ENCODE peak calls at places on chromosome 14, in four cellular contexts. Q, Z, M and R are unnamed samples. For H3K36me3 and H3K4me1, the result is how much of the 10 kb centered on the place peaks cover.

GRCh38 chr14:101992708-101993107 is 28.3 kb downstream of the DYNC1H1 start:
- DNase-seq in Q (no peak), Z (no peak), M (no peak), R (no peak)

GRCh38 chr14:53766106-53766505 is 190.5 kb downstream of the BMP4 start:
- DNase-seq in Q (peak), Z (no peak), M (no peak), R (no peak)

GRCh38 chr14:101098641-101099040 is 195.1 kb upstream of the RTL1 start:
- DNase-seq in Q (no peak), Z (no peak), M (no peak), R (peak)

GRCh38 chr14:54177861-54178591 is 218.8 kb upstream of the CDKN3 start:
- DNase-seq in Q (no peak), Z (no peak), M (no peak), R (peak)

GRCh38 chr14:36580856-36581831 is 1.3 kb downstream of the NKX2-8 start:
- DNase-seq in Q (no peak), Z (no peak), M (peak), R (peak)

GRCh38 chr14:31858868-31859267 is 218.2 kb upstream of the ARHGAP5 start:
- DNase-seq in Q (peak), Z (no peak), M (no peak), R (no peak)

GRCh38 chr14:36134026-36134425 is 42.5 kb downstream of the PTCSC3 start:
- DNase-seq in Q (no peak), Z (no peak), M (no peak), R (no peak)

GRCh38 chr14:84708865-84709264 is 821.1 kb upstream of the FLRT2 start:
- DNase-seq in Q (no peak), Z (no peak), M (no peak), R (no peak)

GRCh38 chr14:93984070-93984469 is 7.7 kb upstream of the ASB2 start:
- DNase-seq in Q (no peak), Z (no peak), M (no peak), R (no peak)

GRCh38 chr14:78967111-78967809 is 797.1 kb downstream of the NRXN3 start:
- DNase-seq in Q (no peak), Z (no peak), M (no peak), R (peak)

GRCh38 chr14:26598672-26599131 is 869 bp upstream of the NOVA1 start:
- DNase-seq in Q (no peak), Z (no peak), M (no peak), R (no peak)

GRCh38 chr14:35405304-35405996 is 901 bp upstream of the NFKBIA start:
- DNase-seq in Q (peak), Z (no peak), M (no peak), R (no peak)

GRCh38 chr14:22774011-22774706 is 7.7 kb downstream of the OXA1L start:
- DNase-seq in Q (no peak), Z (no peak), M (no peak), R (no peak)

GRCh38 chr14:55303646-55304277 is 32.5 kb downstream of the FBXO34 start:
- DNase-seq in Q (no peak), Z (no peak), M (no peak), R (no peak)

GRCh38 chr14:67343601-67344230 is 15.9 kb downstream of the ATP6V1D start:
- DNase-seq in Q (no peak), Z (no peak), M (no peak), R (peak)

GRCh38 chr14:33805593-33805992 is 145.3 kb downstream of the EGLN3 start:
- DNase-seq in Q (no peak), Z (no peak), M (no peak), R (no peak)

GRCh38 chr14:93780811-93781210 is 7.5 kb downstream of the PRIMA1 start:
- DNase-seq in Q (no peak), Z (no peak), M (no peak), R (no peak)

GRCh38 chr14:59483360-59483759 is 848 bp downstream of the L3HYPDH start:
- DNase-seq in Q (no peak), Z (peak), M (no peak), R (no peak)

GRCh38 chr14:50121506-50121905 is 5.1 kb upstream of the VCPKMT start:
- DNase-seq in Q (no peak), Z (no peak), M (no peak), R (no peak)

GRCh38 chr14:33834101-33834955 is 116.5 kb downstream of the EGLN3 start:
- DNase-seq in Q (no peak), Z (no peak), M (no peak), R (no peak)

GRCh38 chr14:96631030-96631429 is 128.8 kb downstream of the PAPOLA start:
- DNase-seq in Q (no peak), Z (peak), M (peak), R (no peak)

GRCh38 chr14:33709286-33709685 is 241.6 kb downstream of the EGLN3 start:
- DNase-seq in Q (no peak), Z (no peak), M (no peak), R (no peak)

GRCh38 chr14:54776361-54777001 is 126.1 kb downstream of the GCH1 start:
- DNase-seq in Q (no peak), Z (no peak), M (no peak), R (no peak)

GRCh38 chr14:54329082-54329695 is 67.6 kb upstream of the CDKN3 start:
- DNase-seq in Q (peak), Z (peak), M (peak), R (peak)

GRCh38 chr14:92613008-92613658 is 99.6 kb downstream of the RIN3 start:
- DNase-seq in Q (peak), Z (peak), M (peak), R (no peak)

GRCh38 chr14:47567273-47567672 is 108.1 kb downstream of the MDGA2 start:
- DNase-seq in Q (no peak), Z (no peak), M (no peak), R (no peak)

GRCh38 chr14:92391746-92392145 is 68.8 kb downstream of the SLC24A4 start:
- DNase-seq in Q (no peak), Z (no peak), M (no peak), R (no peak)

GRCh38 chr14:82655770-82656169 is 1122.1 kb upstream of the SEL1L start:
- DNase-seq in Q (no peak), Z (no peak), M (no peak), R (no peak)

GRCh38 chr14:65100905-65101541 is 1.3 kb downstream of the MAX start:
- DNase-seq in Q (no peak), Z (no peak), M (no peak), R (peak)

GRCh38 chr14:50018236-50019210 is 97.8 kb downstream of the VCPKMT start:
- DNase-seq in Q (peak), Z (no peak), M (no peak), R (peak)

GRCh38 chr14:75884198-75884611 is 97.6 kb downstream of the TGFB3 start:
- DNase-seq in Q (no peak), Z (no peak), M (no peak), R (no peak)

GRCh38 chr14:75888933-75889332 is 92.9 kb downstream of the TGFB3 start:
- DNase-seq in Q (no peak), Z (no peak), M (no peak), R (no peak)

GRCh38 chr14:75881986-75882385 is 99.8 kb downstream of the TGFB3 start:
- DNase-seq in Q (no peak), Z (no peak), M (no peak), R (no peak)

GRCh38 chr14:75885829-75886228 is 96.0 kb downstream of the TGFB3 start:
- DNase-seq in Q (no peak), Z (no peak), M (no peak), R (no peak)

DNA sequence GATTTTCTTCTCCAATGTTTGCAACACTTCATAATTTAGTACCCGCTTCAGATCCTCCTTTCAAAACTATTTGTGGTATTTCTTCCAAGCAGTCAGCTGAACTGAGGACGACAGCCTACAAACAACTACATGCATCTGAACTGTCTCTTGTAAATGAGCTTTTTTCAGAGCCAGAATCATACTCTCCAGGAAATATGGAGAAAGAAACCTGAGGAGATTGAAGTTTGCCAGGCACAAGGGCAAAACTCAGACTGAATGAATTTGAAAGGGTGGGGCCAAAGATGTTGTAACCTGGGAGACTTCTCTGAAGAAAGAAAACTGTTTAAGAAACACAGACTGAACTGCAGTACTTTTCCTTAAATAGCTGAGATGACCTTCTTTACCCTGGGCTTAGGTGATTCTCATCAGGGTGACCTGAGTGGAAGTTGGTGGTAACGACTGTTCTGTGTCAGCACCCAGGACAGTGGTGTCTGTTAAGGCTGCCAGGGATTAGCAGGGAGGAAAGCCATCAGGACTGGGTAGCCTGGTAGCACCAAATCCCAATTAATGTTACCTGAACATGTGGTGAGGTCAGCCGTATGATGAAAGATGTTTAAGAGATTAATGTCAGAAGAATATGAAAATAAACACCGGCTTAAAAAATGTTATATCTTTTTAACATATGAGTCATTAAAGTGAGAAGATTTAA is 95.0 kb downstream of the TGFB3 start:
- DNase-seq in Q (no peak), Z (no peak), M (no peak), R (no peak)
- TF ChIP-seq JUN in Q (no peak), Z (no peak), M (no peak), R (no peak)

DNA sequence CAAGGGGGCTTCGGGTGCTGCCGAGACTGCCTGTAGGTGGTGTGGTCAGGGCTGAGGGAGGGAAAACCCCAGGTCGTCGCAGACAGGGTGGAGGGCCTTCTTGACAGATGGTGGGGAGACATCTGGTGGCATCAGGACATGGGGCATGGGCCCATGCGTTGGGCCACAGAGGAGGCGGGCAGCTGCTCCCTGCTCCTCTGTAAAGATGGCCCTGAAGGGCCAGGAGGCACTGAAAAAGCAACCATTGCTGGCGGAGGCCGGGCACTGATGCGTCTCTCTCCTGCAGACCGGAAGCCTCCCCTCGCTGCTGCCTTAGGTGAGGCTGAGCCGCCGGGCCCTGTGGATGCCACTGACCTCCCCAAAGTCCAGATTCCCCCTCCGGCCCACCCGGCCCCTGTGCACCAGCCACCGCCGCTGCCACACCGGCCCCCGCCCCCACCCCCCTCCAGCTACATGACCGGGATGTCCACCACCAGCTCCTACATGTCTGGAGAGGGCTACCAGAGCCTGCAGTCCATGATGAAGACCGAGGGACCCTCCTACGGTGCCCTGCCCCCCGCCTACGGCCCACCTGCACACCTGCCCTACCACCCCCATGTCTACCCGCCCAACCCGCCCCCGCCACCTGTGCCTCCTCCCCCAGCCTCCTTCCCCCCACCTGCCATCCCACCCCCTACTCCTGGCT is 28.8 kb downstream of the CCNK start:
- DNase-seq in Q (no peak), Z (no peak), M (no peak), R (no peak)
- H3K36me3 ChIP-seq in Q (under half), Z (half or more), M (under half), R (under half)

GRCh38 chr14:62079035-62079434 is 316.8 kb downstream of the SNAPC1 start:
- DNase-seq in Q (no peak), Z (no peak), M (no peak), R (no peak)

GRCh38 chr14:62076368-62076767 is 314.1 kb downstream of the SNAPC1 start:
- DNase-seq in Q (no peak), Z (no peak), M (no peak), R (no peak)

GRCh38 chr14:62081012-62081612 is 318.9 kb downstream of the SNAPC1 start:
- DNase-seq in Q (no peak), Z (no peak), M (no peak), R (no peak)

GRCh38 chr14:62077676-62078261 is 315.5 kb downstream of the SNAPC1 start:
- DNase-seq in Q (no peak), Z (no peak), M (no peak), R (no peak)

DNA sequence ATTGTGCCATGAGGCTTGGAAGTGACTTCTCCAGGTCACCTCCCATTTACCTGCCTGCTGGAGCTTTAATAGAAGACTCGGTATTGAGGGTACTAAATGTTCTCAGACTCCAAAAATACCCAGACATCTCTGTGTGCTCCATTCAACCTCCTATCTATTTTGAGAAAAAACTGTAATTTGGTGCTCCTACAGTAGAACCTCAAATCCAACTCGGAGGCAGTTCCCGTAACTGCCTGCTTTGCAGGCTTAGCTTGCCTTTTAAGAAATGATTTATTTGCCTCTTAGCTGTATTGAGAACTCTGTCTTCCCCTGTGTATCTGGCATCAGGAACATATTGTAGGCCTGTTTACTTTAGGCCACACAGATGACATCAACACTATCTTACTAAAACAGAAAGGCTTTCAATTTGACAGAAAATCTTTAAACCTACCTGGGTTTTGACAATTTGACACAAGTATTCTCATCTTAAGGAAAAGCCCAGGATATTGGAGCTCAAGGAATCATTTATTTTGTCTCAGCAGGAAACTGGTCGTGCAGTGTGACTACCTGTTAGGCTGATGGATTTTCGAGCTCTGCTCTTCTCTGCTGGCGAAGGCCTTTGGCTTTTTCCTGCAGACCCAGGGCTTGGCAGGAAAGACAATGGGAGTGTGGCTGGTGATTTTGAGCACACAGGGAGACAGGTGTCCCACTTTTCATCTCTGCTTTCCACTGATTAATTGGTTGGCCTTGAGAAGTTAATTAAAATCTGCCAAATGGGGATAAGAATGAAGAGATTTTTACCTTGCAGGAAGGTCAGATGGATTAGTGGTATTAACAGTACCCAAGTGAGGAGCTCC is 314.8 kb downstream of the SNAPC1 start:
- DNase-seq in Q (no peak), Z (no peak), M (no peak), R (no peak)
- H3K4me1 ChIP-seq in Q (under half), Z (under half), M (under half), R (under half)

DNA sequence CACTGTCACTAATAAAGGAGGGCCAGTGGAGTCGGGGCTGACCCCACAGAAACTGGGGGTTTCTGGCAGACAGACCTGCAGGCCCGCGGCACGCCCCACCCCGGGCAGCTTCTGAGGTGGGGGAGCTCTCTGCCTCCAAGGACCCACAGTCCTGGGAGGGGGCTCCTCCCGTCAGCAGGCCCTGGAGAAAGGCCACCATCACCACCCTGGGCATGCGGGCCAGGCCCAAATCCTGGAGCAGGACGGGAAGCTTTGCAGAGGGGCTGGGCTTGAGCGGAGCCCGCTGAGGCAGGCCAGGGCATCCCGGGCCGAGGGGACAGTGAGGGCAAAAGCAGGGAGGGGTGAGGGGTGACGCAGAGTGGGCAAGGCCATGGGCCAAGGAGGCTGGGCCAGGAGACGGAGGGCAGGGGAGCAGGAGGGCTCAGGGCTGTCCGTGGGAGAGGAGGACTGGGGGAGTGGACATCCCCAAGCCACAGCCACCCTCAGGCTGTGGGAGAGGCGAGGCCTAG is 11.1 kb upstream of the GPR132 start:
- DNase-seq in Q (no peak), Z (no peak), M (no peak), R (no peak)
- TF ChIP-seq JUN in Q (no peak), Z (no peak), M (no peak), R (no peak)

GRCh38 chr14:103737432-103738045 is 21.9 kb downstream of the ZFYVE21 start:
- DNase-seq in Q (peak), Z (no peak), M (no peak), R (no peak)

GRCh38 chr14:103738706-103739451 is 23.3 kb downstream of the ZFYVE21 start:
- DNase-seq in Q (no peak), Z (no peak), M (no peak), R (no peak)

GRCh38 chr14:103740991-103741689 is 25.5 kb downstream of the ZFYVE21 start:
- DNase-seq in Q (no peak), Z (no peak), M (no peak), R (peak)

GRCh38 chr14:103739793-103740501 is 24.3 kb downstream of the ZFYVE21 start:
- DNase-seq in Q (no peak), Z (no peak), M (no peak), R (no peak)

DNA sequence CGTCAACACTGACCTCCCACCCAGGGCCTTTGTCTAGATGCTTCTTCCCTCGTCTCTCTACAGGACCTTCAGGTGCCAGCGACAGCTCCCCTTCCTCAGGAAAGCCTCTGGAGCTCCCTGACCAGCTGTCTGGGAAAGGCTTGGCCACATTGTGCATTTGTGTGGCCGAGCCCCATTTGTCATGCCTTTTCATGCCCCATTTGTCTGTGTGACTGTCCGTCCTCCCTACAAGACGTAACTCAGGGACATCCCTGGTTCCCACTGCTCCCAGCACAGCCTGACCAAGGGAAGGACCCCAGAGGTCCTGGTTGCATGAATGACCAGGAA is 23.8 kb downstream of the ZFYVE21 start:
- DNase-seq in Q (no peak), Z (no peak), M (no peak), R (no peak)
- H3K36me3 ChIP-seq in Q (under half), Z (under half), M (under half), R (under half)

DNA sequence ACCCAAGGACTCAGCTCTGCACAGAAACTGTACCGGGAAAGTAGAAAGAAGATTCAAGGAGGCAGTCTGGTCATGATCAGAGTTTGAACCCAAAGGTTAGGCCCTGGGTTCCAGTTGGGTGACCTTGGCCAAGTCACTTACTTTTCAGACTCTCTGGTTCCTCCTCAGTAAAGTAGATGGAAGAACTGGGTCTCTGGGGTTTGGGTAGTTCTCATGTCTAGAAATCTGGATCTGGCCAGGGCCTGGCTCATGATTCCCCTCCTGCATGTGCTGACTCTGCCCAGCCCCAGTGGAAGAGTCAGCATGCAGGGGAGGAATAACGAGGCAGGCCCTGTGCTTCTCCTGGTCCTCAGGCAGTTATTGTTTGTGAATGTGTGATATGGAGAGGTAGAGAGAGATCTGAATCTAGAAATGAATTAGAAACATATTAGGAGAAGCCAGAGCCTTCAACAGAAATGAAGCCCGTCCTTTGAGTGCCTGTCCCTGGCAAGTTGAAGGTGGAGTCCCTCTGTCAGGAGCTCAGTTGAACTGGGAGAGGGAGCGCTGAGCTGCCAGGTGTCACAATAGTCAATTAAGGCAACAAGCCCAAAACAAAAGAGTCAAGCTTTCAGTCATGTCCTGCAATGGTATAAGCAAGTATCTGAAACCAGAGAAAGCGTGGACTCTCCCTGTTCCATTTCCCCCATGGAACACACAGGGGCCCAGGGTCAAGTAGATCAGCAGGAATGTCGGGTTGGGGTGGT is 131.3 kb upstream of the HIF1A start:
- DNase-seq in Q (no peak), Z (no peak), M (no peak), R (no peak)
- H3K4me1 ChIP-seq in Q (half or more), Z (under half), M (under half), R (half or more)